ENCODE peak calls at places on chromosomes 1 and 21, in nine cellular contexts. R is brain microvascular endothelial cell, M is NCI-H1694, F is ACHN, Q is foreskin keratinocyte, D is AG04449, E is MCF 10A, Z is foreskin melanocyte, P is AG08395. J is an unnamed sample.

GRCh38 chr1:1435911-1436633 is 582 bp downstream of the VWA1 start:
- DNase-seq in D (no peak), E (no peak), P (no peak), R (no peak), Z (no peak), Q (no peak), F (no peak), M (no peak), J (no peak)

GRCh38 chr1:166132496-166132895 is 34.3 kb downstream of the FAM78B start:
- DNase-seq in Z (no peak), D (no peak), R (no peak), M (no peak), Q (no peak), E (no peak), F (no peak), P (no peak), J (no peak)

GRCh38 chr1:240107058-240107684 is 15.5 kb downstream of the FMN2 start:
- DNase-seq in D (no peak), Q (no peak), P (peak; percentile 52), Z (no peak), M (no peak), R (no peak), E (no peak), F (peak; percentile 76), J (no peak)

GRCh38 chr1:150537732-150538684 is 11.2 kb upstream of the ADAMTSL4 start:
- DNase-seq in F (peak; percentile 77), Q (peak; percentile 49), E (no peak), Z (no peak), R (peak; percentile 72), P (peak; percentile 58), M (no peak), D (no peak), J (no peak)

GRCh38 chr1:241532864-241533263 is 686 bp downstream of the KMO start:
- DNase-seq in Z (no peak), D (no peak), M (no peak), E (no peak), R (no peak), P (no peak), F (no peak), Q (no peak), J (no peak)

GRCh38 chr1:219041141-219041540 is 132.5 kb upstream of the LYPLAL1 start:
- DNase-seq in D (no peak), R (peak; percentile 83), Q (peak; percentile 17), P (peak; percentile 5), Z (no peak), E (peak; percentile 16), F (no peak), M (no peak), J (no peak)

GRCh38 chr1:50562106-50562505 is 138.9 kb upstream of the DMRTA2 start:
- DNase-seq in E (no peak), Q (no peak), M (no peak), R (no peak), F (no peak), D (no peak), P (peak; percentile 26), Z (no peak), J (no peak)

GRCh38 chr21:25709684-25710265 is 24.9 kb downstream of the ATP5PF start:
- DNase-seq in D (no peak), P (no peak), Z (no peak), R (no peak), E (no peak), Q (no peak), F (no peak), M (no peak), J (peak; percentile 24)

GRCh38 chr1:1625404-1625775 is 6.6 kb upstream of the MMP23B start:
- DNase-seq in R (no peak), E (no peak), Z (no peak), Q (no peak), D (no peak), P (no peak), F (no peak), M (no peak), J (no peak)

GRCh38 chr21:31780944-31781343 is 49.0 kb upstream of the SCAF4 start:
- DNase-seq in F (no peak), R (no peak), E (peak; percentile 54), P (no peak), Z (no peak), Q (peak; percentile 41), M (peak; percentile 33), D (no peak), J (no peak)

GRCh38 chr21:43370091-43370658 is 56.8 kb downstream of the SIK1 start:
- DNase-seq in D (no peak), Z (no peak), P (peak; percentile 41), Q (no peak), M (peak; percentile 59), F (no peak), R (no peak), E (no peak), J (no peak)